ENCODE peak calls at places on chromosome 19, in four cellular contexts. One of them, this sample, is unnamed.
A peak's percentile ranks its signal among the peaks of the same experiment; 100 is the strongest.

GRCh38 chr19:14943601-14944000 is 2.3 kb downstream of the OR7C2 start:
- DNase-seq in left ventricle myocardium inferior: no peak
- DNase-seq in endothelial cell: no peak
- DNase-seq in cardiac muscle cell: peak; percentile 35
- DNase-seq in this sample: no peak

GRCh38 chr19:56159616-56160271 is 16.1 kb upstream of the GALP start:
- DNase-seq in left ventricle myocardium inferior: no peak
- DNase-seq in endothelial cell: no peak
- DNase-seq in cardiac muscle cell: no peak
- DNase-seq in this sample: no peak

GRCh38 chr19:48445256-48445605 is 552 bp upstream of the GRWD1 start:
- DNase-seq in left ventricle myocardium inferior: no peak
- DNase-seq in endothelial cell: peak; percentile 48
- DNase-seq in cardiac muscle cell: peak; percentile 96
- DNase-seq in this sample: no peak

GRCh38 chr19:11377237-11377636 is 2.8 kb downstream of the SWSAP1 start:
- DNase-seq in left ventricle myocardium inferior: no peak
- DNase-seq in cardiac muscle cell: peak; percentile 85
- DNase-seq in endothelial cell: no peak
- DNase-seq in this sample: no peak

GRCh38 chr19:459724-460511 is 915 bp downstream of the SHC2 start:
- DNase-seq in left ventricle myocardium inferior: peak; percentile 76
- DNase-seq in cardiac muscle cell: peak; percentile 30
- DNase-seq in endothelial cell: peak; percentile 71
- DNase-seq in this sample: no peak

GRCh38 chr19:30228726-30229523 is 143.3 kb upstream of the ZNF536 start:
- DNase-seq in left ventricle myocardium inferior: no peak
- DNase-seq in endothelial cell: peak; percentile 43
- DNase-seq in cardiac muscle cell: peak; percentile 14
- DNase-seq in this sample: no peak

GRCh38 chr19:58227964-58228583 is 640 bp upstream of the ZNF544 start:
- DNase-seq in left ventricle myocardium inferior: no peak
- DNase-seq in cardiac muscle cell: no peak
- DNase-seq in endothelial cell: no peak
- DNase-seq in this sample: no peak

GRCh38 chr19:4829001-4829712 is 2.4 kb downstream of the TICAM1 start:
- DNase-seq in left ventricle myocardium inferior: no peak
- DNase-seq in endothelial cell: no peak
- DNase-seq in cardiac muscle cell: no peak
- DNase-seq in this sample: no peak

DNA sequence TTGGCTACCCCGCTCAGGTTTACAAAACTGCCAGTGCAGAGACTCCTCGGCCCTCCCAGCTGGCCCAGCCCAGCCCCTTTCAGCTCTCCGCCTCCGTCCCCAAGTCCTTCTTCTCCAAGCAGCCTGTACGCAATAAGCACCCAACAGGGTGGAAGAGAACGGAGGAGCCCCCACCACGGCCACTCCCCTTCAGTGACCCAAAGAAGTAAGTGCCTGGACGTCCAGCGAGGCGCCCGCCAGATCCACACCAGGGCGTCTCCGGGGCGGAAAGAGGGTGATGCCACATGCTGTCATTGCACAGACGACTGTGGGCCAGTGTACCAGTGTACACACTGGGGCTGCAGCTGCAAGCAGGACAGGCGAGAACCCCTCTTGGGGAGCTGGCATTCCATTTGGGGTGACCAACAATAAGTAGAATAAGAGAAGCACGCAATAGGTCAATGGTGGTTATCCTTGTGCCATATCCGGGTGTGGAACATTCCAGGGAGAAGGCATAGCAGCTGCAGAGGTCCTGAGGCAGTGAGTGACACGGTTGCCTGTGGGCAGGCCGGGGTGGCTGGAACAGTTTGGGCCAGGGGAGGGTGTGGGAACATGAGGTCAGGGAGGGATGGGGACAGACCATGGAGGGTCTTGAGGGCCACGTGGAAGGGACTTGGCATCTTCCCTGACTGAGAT is 41.3 kb downstream of the DPF1 start:
- DNase-seq in left ventricle myocardium inferior: no peak
- DNase-seq in endothelial cell: no peak
- DNase-seq in cardiac muscle cell: no peak
- DNase-seq in this sample: no peak
- TF ChIP-seq CTCF in left ventricle myocardium inferior: no peak
- TF ChIP-seq CTCF in endothelial cell: no peak
- TF ChIP-seq CTCF in cardiac muscle cell: no peak
- TF ChIP-seq CTCF in this sample: no peak

DNA sequence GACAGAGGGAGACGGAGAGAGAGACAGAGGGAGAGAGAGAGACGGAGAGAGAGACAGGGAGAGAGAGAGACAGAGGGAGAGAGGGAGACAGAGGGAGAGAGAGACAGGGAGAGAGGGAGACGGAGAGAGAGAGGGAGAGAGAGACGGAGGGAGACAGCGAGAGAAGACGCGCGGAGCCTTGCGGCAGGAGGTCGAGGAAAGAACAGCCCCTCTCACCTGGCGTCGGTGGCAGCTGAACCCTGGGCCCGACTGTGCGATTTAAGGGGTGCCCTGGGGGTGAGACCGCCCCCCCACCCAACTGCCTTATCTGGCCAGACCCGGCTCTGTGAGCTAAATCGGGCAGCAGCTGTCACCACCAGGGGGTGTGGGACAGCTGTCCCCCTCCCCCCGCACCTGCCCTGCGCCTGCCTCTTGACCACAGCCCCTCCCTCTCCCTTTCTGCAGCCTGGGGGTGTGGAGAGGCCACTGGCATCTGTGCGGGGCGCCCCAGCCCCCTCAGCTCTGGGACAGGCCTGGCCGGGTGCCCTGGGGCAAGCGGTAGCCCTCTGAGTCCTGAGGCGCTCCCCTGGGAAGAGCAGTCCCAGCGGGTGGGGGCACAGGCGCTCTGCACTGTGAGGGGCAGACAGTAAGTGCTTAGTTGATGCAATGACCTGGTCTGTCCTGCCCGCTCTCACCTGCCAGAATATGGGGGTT is 10.8 kb downstream of the JOSD2 start:
- DNase-seq in left ventricle myocardium inferior: peak; percentile 83
- DNase-seq in cardiac muscle cell: no peak
- DNase-seq in endothelial cell: no peak
- DNase-seq in this sample: no peak
- TF ChIP-seq CTCF in left ventricle myocardium inferior: no peak
- TF ChIP-seq CTCF in cardiac muscle cell: peak; percentile 19
- TF ChIP-seq CTCF in endothelial cell: no peak
- TF ChIP-seq CTCF in this sample: no peak

GRCh38 chr19:54102421-54103169 is at the start of gene NDUFA3:
- DNase-seq in left ventricle myocardium inferior: peak; percentile 98
- DNase-seq in endothelial cell: peak; percentile 96
- DNase-seq in cardiac muscle cell: peak; percentile 99
- DNase-seq in this sample: peak; percentile 95

GRCh38 chr19:54094601-54095000 is 6.0 kb downstream of the OSCAR start:
- DNase-seq in cardiac muscle cell: no peak
- DNase-seq in endothelial cell: no peak
- DNase-seq in left ventricle myocardium inferior: no peak
- DNase-seq in this sample: no peak

GRCh38 chr19:54100560-54100959 is at the start of gene OSCAR:
- DNase-seq in left ventricle myocardium inferior: no peak
- DNase-seq in endothelial cell: no peak
- DNase-seq in cardiac muscle cell: peak; percentile 10
- DNase-seq in this sample: no peak

GRCh38 chr19:54095136-54095858 is 5.3 kb downstream of the OSCAR start:
- DNase-seq in cardiac muscle cell: no peak
- DNase-seq in endothelial cell: no peak
- DNase-seq in left ventricle myocardium inferior: no peak
- DNase-seq in this sample: no peak

DNA sequence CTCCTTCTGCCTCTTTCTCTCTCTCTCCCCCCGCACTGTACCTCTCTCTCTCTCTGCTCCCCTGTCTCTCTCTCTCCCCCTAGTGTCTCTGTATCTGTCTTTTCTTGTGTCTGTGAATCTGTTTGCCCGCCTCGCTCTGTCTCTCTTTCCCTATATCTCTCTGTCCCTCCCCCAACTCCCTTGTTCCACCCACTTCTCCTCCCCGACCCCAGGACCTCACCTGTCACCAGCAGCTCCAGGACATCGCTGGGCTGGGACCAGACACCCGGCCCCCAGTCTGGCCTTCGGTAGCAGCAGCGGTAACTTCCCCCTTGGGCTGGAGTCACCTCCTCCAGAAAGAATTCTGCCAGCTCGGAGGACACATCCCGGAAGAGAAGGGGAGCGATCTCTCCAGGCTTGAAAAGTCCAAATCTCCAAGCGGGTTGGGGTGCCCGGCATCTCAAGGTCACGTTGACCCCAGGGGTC is 3.9 kb downstream of the OSCAR start:
- DNase-seq in endothelial cell: no peak
- DNase-seq in cardiac muscle cell: peak; percentile 60
- DNase-seq in left ventricle myocardium inferior: no peak
- DNase-seq in this sample: no peak
- TF ChIP-seq CTCF in endothelial cell: no peak
- TF ChIP-seq CTCF in cardiac muscle cell: peak; percentile 41
- TF ChIP-seq CTCF in left ventricle myocardium inferior: no peak
- TF ChIP-seq CTCF in this sample: no peak

GRCh38 chr19:9834726-9835506 is at the start of gene PIN1:
- DNase-seq in endothelial cell: peak; percentile 99
- DNase-seq in left ventricle myocardium inferior: peak; percentile 99
- DNase-seq in cardiac muscle cell: peak; percentile 99
- DNase-seq in this sample: peak; percentile 99
- TF ChIP-seq CTCF in endothelial cell: peak; percentile 41
- TF ChIP-seq CTCF in left ventricle myocardium inferior: peak; percentile 79
- TF ChIP-seq CTCF in cardiac muscle cell: peak; percentile 59
- TF ChIP-seq CTCF in this sample: peak; percentile 21

GRCh38 chr19:40700083-40700482 is 9.6 kb upstream of the NUMBL start:
- DNase-seq in left ventricle myocardium inferior: no peak
- DNase-seq in cardiac muscle cell: no peak
- DNase-seq in endothelial cell: no peak
- DNase-seq in this sample: no peak

GRCh38 chr19:40704491-40705361 is 12.0 kb downstream of the COQ8B start:
- DNase-seq in left ventricle myocardium inferior: no peak
- DNase-seq in endothelial cell: no peak
- DNase-seq in cardiac muscle cell: no peak
- DNase-seq in this sample: no peak

GRCh38 chr19:40701758-40702157 is 11.3 kb upstream of the NUMBL start:
- DNase-seq in endothelial cell: no peak
- DNase-seq in cardiac muscle cell: no peak
- DNase-seq in left ventricle myocardium inferior: no peak
- DNase-seq in this sample: no peak

GRCh38 chr19:40703029-40703755 is 12.7 kb upstream of the NUMBL start:
- DNase-seq in cardiac muscle cell: no peak
- DNase-seq in left ventricle myocardium inferior: no peak
- DNase-seq in endothelial cell: no peak
- DNase-seq in this sample: no peak

GRCh38 chr19:40702337-40703012 is 12.0 kb upstream of the NUMBL start:
- DNase-seq in cardiac muscle cell: peak; percentile 45
- DNase-seq in left ventricle myocardium inferior: peak; percentile 66
- DNase-seq in endothelial cell: peak; percentile 67
- DNase-seq in this sample: no peak
- TF ChIP-seq CTCF in cardiac muscle cell: peak; percentile 47
- TF ChIP-seq CTCF in left ventricle myocardium inferior: peak; percentile 66
- TF ChIP-seq CTCF in endothelial cell: peak; percentile 21
- TF ChIP-seq CTCF in this sample: no peak